ENCODE peak calls at places on chromosomes 7 and 10, in eight cellular contexts. F is GM10248; U is epithelial cell of esophagus; O is HEK293T; D is cardiac fibroblast; P is NB4; E is HFFc6; K is activated CD4-positive, alpha-beta T cell treated with anti-CD3 and anti-CD28 coated beads, Interleukin-2, amount 10 ng/mL, durations not matched to agents 24 days and 14 days. A is an unnamed sample.

GRCh38 chr7:128202287-128202957 is 38.7 kb upstream of the LEP start:
- DNase-seq in F (no peak), U (no peak), O (no peak), D (no peak), P (no peak), E (no peak), K (no peak), A (no peak)

GRCh38 chr10:42836771-42837468 is 54.3 kb downstream of the BMS1 start:
- DNase-seq in F (no peak), U (peak; percentile 45), O (no peak), D (peak; percentile 29), P (no peak), E (peak; percentile 13), K (peak; percentile 58), A (no peak)

GRCh38 chr7:20778063-20778721 is 8.5 kb downstream of the SP8 start:
- DNase-seq in F (peak; percentile 57), U (peak; percentile 34), O (peak; percentile 75), D (no peak), P (no peak), E (no peak), K (peak; percentile 66), A (no peak)

GRCh38 chr10:89217057-89217990 is 10.2 kb upstream of the CH25H start:
- DNase-seq in F (peak; percentile 42), U (peak; percentile 65), O (peak; percentile 23), D (peak; percentile 80), P (peak; percentile 71), E (peak; percentile 50), K (peak; percentile 89), A (peak; percentile 52)

GRCh38 chr10:79182763-79183467 is 114.1 kb downstream of the ZMIZ1 start:
- DNase-seq in F (no peak), U (no peak), O (no peak), D (no peak), P (no peak), E (no peak), K (no peak), A (no peak)

GRCh38 chr10:63157845-63158624 is 24.9 kb downstream of the NRBF2 start:
- DNase-seq in F (peak; percentile 62), U (peak; percentile 94), O (peak; percentile 66), D (peak; percentile 96), P (peak; percentile 89), E (peak; percentile 77), K (peak; percentile 84), A (peak; percentile 65)

GRCh38 chr7:2140216-2140870 is 92.4 kb downstream of the MAD1L1 start:
- DNase-seq in F (no peak), U (no peak), O (no peak), D (no peak), P (no peak), E (no peak), K (no peak), A (no peak)

GRCh38 chr10:10596256-10596655 is 421.4 kb upstream of the CELF2 start:
- DNase-seq in F (no peak), U (no peak), O (no peak), D (no peak), P (no peak), E (no peak), K (no peak), A (no peak)

GRCh38 chr7:24442170-24442777 is 131.0 kb upstream of the PALS2 start:
- DNase-seq in F (no peak), U (no peak), O (no peak), D (no peak), P (no peak), E (no peak), K (no peak), A (no peak)

GRCh38 chr7:52355059-52355458 is 680.4 kb upstream of the POM121L12 start:
- DNase-seq in F (no peak), U (peak; percentile 6), O (no peak), D (no peak), P (peak; percentile 44), E (no peak), K (no peak), A (no peak)

GRCh38 chr7:191105-192034 is 1.0 kb upstream of the FAM20C start:
- DNase-seq in F (no peak), U (peak; percentile 62), O (peak; percentile 33), D (peak; percentile 91), P (peak; percentile 90), E (peak; percentile 63), K (no peak), A (peak; percentile 29)

GRCh38 chr10:104127411-104127810 is 5.4 kb downstream of the SFR1 start:
- DNase-seq in F (no peak), U (no peak), O (no peak), D (no peak), P (peak; percentile 45), E (no peak), K (no peak), A (no peak)

GRCh38 chr10:110655286-110655685 is 11.2 kb downstream of the RBM20 start:
- DNase-seq in F (no peak), U (no peak), O (no peak), D (no peak), P (no peak), E (no peak), K (no peak), A (no peak)

GRCh38 chr10:5538446-5538845 is 13.7 kb downstream of the CALML3 start:
- DNase-seq in F (no peak), U (peak; percentile 82), O (no peak), D (peak; percentile 50), P (no peak), E (peak; percentile 60), K (no peak), A (no peak)

GRCh38 chr7:105838273-105839141 is 37.9 kb downstream of the ATXN7L1 start:
- DNase-seq in F (no peak), U (peak; percentile 43), O (no peak), D (peak; percentile 28), P (no peak), E (no peak), K (no peak), A (no peak)

GRCh38 chr10:44341901-44342300 is 43.0 kb downstream of the CXCL12 start:
- DNase-seq in F (no peak), U (no peak), O (no peak), D (no peak), P (no peak), E (no peak), K (no peak), A (no peak)

GRCh38 chr7:137538361-137538762 is 194.8 kb upstream of the PTN start:
- DNase-seq in F (no peak), U (peak; percentile 4), O (no peak), D (peak; percentile 80), P (no peak), E (peak; percentile 71), K (no peak), A (peak; percentile 18)

GRCh38 chr7:140571537-140572122 is 69.0 kb downstream of the DENND2A start:
- DNase-seq in F (no peak), U (peak; percentile 86), O (no peak), D (peak; percentile 23), P (no peak), E (no peak), K (no peak), A (no peak)

GRCh38 chr10:44864042-44864436 is 47.1 kb upstream of the TMEM72 start:
- DNase-seq in F (no peak), U (peak; percentile 33), O (no peak), D (no peak), P (no peak), E (no peak), K (peak; percentile 71), A (no peak)

GRCh38 chr7:149048805-149049204 is 20.5 kb upstream of the PDIA4 start:
- DNase-seq in F (no peak), U (no peak), O (no peak), D (no peak), P (no peak), E (no peak), K (no peak), A (no peak)

GRCh38 chr10:71211053-71211452 is 1.3 kb upstream of the UNC5B start:
- DNase-seq in F (no peak), U (no peak), O (no peak), D (no peak), P (no peak), E (no peak), K (no peak), A (no peak)

GRCh38 chr10:118108194-118109026 is 61.7 kb upstream of the RAB11FIP2 start:
- DNase-seq in F (no peak), U (peak; percentile 62), O (peak; percentile 61), D (no peak), P (no peak), E (no peak), K (no peak), A (no peak)

GRCh38 chr7:129315916-129316315 is 91.1 kb downstream of the AHCYL2 start:
- DNase-seq in F (no peak), U (no peak), O (no peak), D (no peak), P (no peak), E (no peak), K (no peak), A (peak; percentile 82)

GRCh38 chr10:115982526-115982925 is 290.5 kb downstream of the GFRA1 start:
- DNase-seq in F (no peak), U (no peak), O (no peak), D (no peak), P (no peak), E (no peak), K (no peak), A (no peak)

GRCh38 chr10:132011027-132011426 is 29.3 kb upstream of the BNIP3 start:
- DNase-seq in F (no peak), U (no peak), O (no peak), D (no peak), P (no peak), E (no peak), K (no peak), A (no peak)

GRCh38 chr10:9786576-9786975 is 1231.1 kb upstream of the CELF2 start:
- DNase-seq in F (no peak), U (peak; percentile 62), O (no peak), D (peak; percentile 84), P (no peak), E (no peak), K (no peak), A (no peak)

GRCh38 chr7:99949645-99950228 is 20.3 kb upstream of the GJC3 start:
- DNase-seq in F (no peak), U (peak; percentile 14), O (no peak), D (peak; percentile 44), P (peak; percentile 22), E (peak; percentile 8), K (no peak), A (peak; percentile 35)

GRCh38 chr10:5500910-5501309 is 1.5 kb upstream of the CALML5 start:
- DNase-seq in F (no peak), U (no peak), O (no peak), D (no peak), P (no peak), E (no peak), K (no peak), A (no peak)

GRCh38 chr10:9339702-9340101 is 1285.2 kb downstream of the GATA3 start:
- DNase-seq in F (no peak), U (no peak), O (no peak), D (no peak), P (no peak), E (no peak), K (no peak), A (no peak)

GRCh38 chr7:48035301-48035966 is at the start of gene C7orf57:
- DNase-seq in F (peak; percentile 93), U (peak; percentile 92), O (peak; percentile 93), D (peak; percentile 88), P (no peak), E (peak; percentile 86), K (peak; percentile 97), A (peak; percentile 78)

A was measured in foreskin melanocyte.